ENCODE peak calls at places on chromosomes 13 and 19, in six cellular contexts. O, S, P, A, M and L are unnamed samples.

GRCh38 chr19:42540071-42540553 is 11.8 kb upstream of the CEACAM1 start:
- DNase-seq in O (no peak), S (no peak), P (no peak), A (peak; percentile 70), M (no peak), L (no peak)

GRCh38 chr13:71244181-71244580 is 622.8 kb downstream of the DACH1 start:
- DNase-seq in O (no peak), S (no peak), P (no peak), A (no peak), M (no peak), L (no peak)

GRCh38 chr13:42720116-42720857 is 61.1 kb upstream of the FAM216B start:
- DNase-seq in O (no peak), S (peak; percentile 7), P (peak; percentile 57), A (no peak), M (no peak), L (peak; percentile 81)

GRCh38 chr19:51090471-51090870 is 7.8 kb upstream of the KLK14 start:
- DNase-seq in O (no peak), S (no peak), P (no peak), A (no peak), M (no peak), L (no peak)

GRCh38 chr13:88857256-88857655 is 1186.1 kb downstream of the SLITRK5 start:
- DNase-seq in O (no peak), S (no peak), P (no peak), A (no peak), M (no peak), L (no peak)

GRCh38 chr13:113552786-113553540 is 31.6 kb upstream of the TFDP1 start:
- DNase-seq in O (no peak), S (no peak), P (peak; percentile 18), A (no peak), M (no peak), L (no peak)

GRCh38 chr13:39684531-39685137 is 29.2 kb downstream of the COG6 start:
- DNase-seq in O (no peak), S (no peak), P (no peak), A (peak; percentile 72), M (no peak), L (no peak)

GRCh38 chr13:73106513-73107214 is 47.9 kb downstream of the KLF5 start:
- DNase-seq in O (no peak), S (no peak), P (no peak), A (no peak), M (no peak), L (no peak)

GRCh38 chr13:40315416-40316064 is 350.9 kb downstream of the FOXO1 start:
- DNase-seq in O (peak; percentile 68), S (peak; percentile 76), P (no peak), A (no peak), M (peak; percentile 30), L (no peak)

GRCh38 chr13:89310943-89311342 is 1639.8 kb downstream of the SLITRK5 start:
- DNase-seq in O (no peak), S (no peak), P (no peak), A (no peak), M (no peak), L (no peak)

GRCh38 chr13:109786457-109787134 is at the start of gene IRS2:
- DNase-seq in O (peak; percentile 94), S (peak; percentile 94), P (peak; percentile 94), A (peak; percentile 93), M (peak; percentile 94), L (peak; percentile 95)

GRCh38 chr19:2034729-2035589 is 16.1 kb downstream of the MKNK2 start:
- DNase-seq in O (peak; percentile 80), S (peak; percentile 87), P (peak; percentile 74), A (peak; percentile 100), M (peak; percentile 41), L (peak; percentile 83)

GRCh38 chr19:54674021-54674617 is 11.3 kb downstream of the LILRB4 start:
- DNase-seq in O (no peak), S (peak; percentile 22), P (no peak), A (peak; percentile 86), M (no peak), L (no peak)

GRCh38 chr19:39398297-39398864 is 7.2 kb downstream of the MED29 start:
- DNase-seq in O (peak; percentile 68), S (peak; percentile 81), P (peak; percentile 89), A (no peak), M (no peak), L (peak; percentile 100)

GRCh38 chr13:18948664-18949488 is 232.7 kb downstream of the TUBA3C start:
- DNase-seq in O (no peak), S (no peak), P (no peak), A (no peak), M (no peak), L (no peak)

GRCh38 chr13:96940961-96941360 is 53.3 kb downstream of the OXGR1 start:
- DNase-seq in O (no peak), S (no peak), P (no peak), A (no peak), M (no peak), L (no peak)

GRCh38 chr13:22311734-22312404 is 641.0 kb downstream of the FGF9 start:
- DNase-seq in O (no peak), S (no peak), P (no peak), A (no peak), M (no peak), L (no peak)

GRCh38 chr19:42122691-42123607 is 9.3 kb downstream of the POU2F2 start:
- DNase-seq in O (peak; percentile 35), S (peak; percentile 92), P (no peak), A (no peak), M (no peak), L (no peak)

GRCh38 chr13:111947876-111948275 is 119.1 kb upstream of the SOX1 start:
- DNase-seq in O (no peak), S (no peak), P (no peak), A (no peak), M (no peak), L (no peak)

GRCh38 chr13:27628081-27628480 is 6.4 kb downstream of the POLR1D start:
- DNase-seq in O (no peak), S (no peak), P (no peak), A (no peak), M (no peak), L (no peak)

GRCh38 chr13:110261166-110262081 is 45.5 kb downstream of the COL4A1 start:
- DNase-seq in O (no peak), S (no peak), P (no peak), A (peak; percentile 71), M (no peak), L (no peak)

GRCh38 chr13:30864352-30865130 is 41.5 kb upstream of the MEDAG start:
- DNase-seq in O (no peak), S (no peak), P (no peak), A (peak; percentile 30), M (no peak), L (no peak)

GRCh38 chr13:40980466-40980865 is 38.6 kb downstream of the ELF1 start:
- DNase-seq in O (no peak), S (no peak), P (no peak), A (no peak), M (no peak), L (no peak)

GRCh38 chr13:114112826-114113322 is 19.5 kb downstream of the RASA3 start:
- DNase-seq in O (peak; percentile 22), S (no peak), P (peak; percentile 19), A (peak; percentile 59), M (no peak), L (peak; percentile 43)

GRCh38 chr19:15315101-15315500 is 17.2 kb downstream of the BRD4 start:
- DNase-seq in O (no peak), S (no peak), P (no peak), A (no peak), M (no peak), L (no peak)

GRCh38 chr19:9936151-9937000 is at the start of gene OLFM2:
- DNase-seq in O (no peak), S (peak; percentile 33), P (no peak), A (peak; percentile 90), M (no peak), L (no peak)

GRCh38 chr19:46124638-46125115 is at the start of gene IGFL3:
- DNase-seq in O (no peak), S (no peak), P (no peak), A (no peak), M (no peak), L (no peak)

GRCh38 chr13:95258619-95259194 is 42.5 kb downstream of the ABCC4 start:
- DNase-seq in O (no peak), S (no peak), P (no peak), A (no peak), M (no peak), L (no peak)

GRCh38 chr13:45587897-45588296 is 27.6 kb downstream of the ERICH6B start:
- DNase-seq in O (no peak), S (no peak), P (no peak), A (no peak), M (no peak), L (no peak)

GRCh38 chr13:45582533-45583076 is 32.9 kb downstream of the ERICH6B start:
- DNase-seq in O (no peak), S (no peak), P (no peak), A (no peak), M (no peak), L (no peak)

GRCh38 chr13:45584816-45585215 is 30.7 kb downstream of the ERICH6B start:
- DNase-seq in O (no peak), S (no peak), P (no peak), A (peak; percentile 43), M (no peak), L (no peak)
- TF ChIP-seq CTCF in O (no peak), S (no peak), P (no peak), A (peak; percentile 39), M (no peak), L (no peak)

GRCh38 chr19:5247957-5248705 is 92.5 kb downstream of the PTPRS start:
- DNase-seq in O (no peak), S (no peak), P (no peak), A (peak; percentile 62), M (no peak), L (no peak)
- TF ChIP-seq CTCF in O (no peak), S (no peak), P (no peak), A (no peak), M (no peak), L (no peak)

DNA sequence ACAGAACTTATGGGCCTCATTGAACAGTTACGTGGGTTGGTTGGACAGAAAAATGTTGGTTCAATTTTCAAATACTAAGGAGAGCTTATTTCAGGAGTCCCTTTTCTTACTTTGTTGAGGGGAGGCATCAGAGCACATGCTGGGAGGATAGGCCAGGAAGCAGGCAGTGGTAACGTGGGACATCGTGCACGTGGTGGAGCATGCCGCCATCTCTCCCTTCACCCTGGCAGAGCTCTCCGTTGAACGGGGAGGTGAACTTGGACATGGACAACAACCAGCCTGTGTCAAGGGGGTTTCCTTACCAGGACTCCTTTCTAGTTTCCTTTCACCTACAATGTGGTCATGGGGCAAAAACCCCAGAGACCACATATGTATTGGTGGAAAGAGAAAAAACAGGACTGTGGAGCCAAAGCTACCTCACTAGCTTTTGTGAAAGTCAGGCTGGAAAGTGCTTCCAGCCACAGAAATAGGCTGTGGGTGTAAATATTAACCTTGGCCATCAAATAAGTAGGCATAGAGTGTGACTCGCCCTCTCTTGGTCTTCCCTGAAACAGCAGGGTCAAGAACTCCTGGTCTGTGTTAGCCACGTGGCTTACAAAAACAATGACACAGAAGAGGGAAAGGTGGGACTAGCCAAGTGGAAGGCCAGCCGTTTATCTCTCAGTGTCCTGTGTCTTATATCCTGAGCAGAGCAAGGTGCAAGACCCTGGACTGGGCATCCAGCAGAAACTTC is 14.4 kb downstream of the MICOS13 start:
- DNase-seq in O (no peak), S (no peak), P (no peak), A (peak; percentile 19), M (no peak), L (no peak)
- TF ChIP-seq CTCF in O (no peak), S (no peak), P (no peak), A (no peak), M (no peak), L (no peak)

GRCh38 chr13:36475468-36475867 is 43.2 kb downstream of the CCNA1 start:
- DNase-seq in O (no peak), S (no peak), P (no peak), A (peak; percentile 75), M (no peak), L (no peak)
- TF ChIP-seq CTCF in O (no peak), S (no peak), P (no peak), A (peak; percentile 67), M (no peak), L (no peak)